ENCODE peak calls at places on chromosomes 3 and 15, in five cellular contexts. R is tibial nerve, J is A549, Y is IMR-90, W is breast epithelium. X is an unnamed sample.

GRCh38 chr15:89900849-89901248 is 7.1 kb upstream of the AP3S2 start:
- DNase-seq in R (no peak), J (no peak), Y (no peak), W (no peak), X (no peak)

GRCh38 chr3:64133991-64134390 is 91.3 kb downstream of the PRICKLE2 start:
- DNase-seq in R (no peak), J (no peak), Y (no peak), W (no peak), X (no peak)

GRCh38 chr3:136266468-136266867 is 16.3 kb downstream of the PCCB start:
- DNase-seq in R (no peak), J (peak), Y (peak), W (no peak), X (no peak)

GRCh38 chr3:16366-16765 is 180.2 kb upstream of the CHL1 start:
- DNase-seq in R (no peak), J (no peak), Y (no peak), W (no peak), X (no peak)

GRCh38 chr3:15287565-15288330 is 44.6 kb downstream of the SH3BP5 start:
- DNase-seq in R (peak), J (no peak), Y (peak), W (peak), X (no peak)

GRCh38 chr3:105397974-105398373 is 31.3 kb downstream of the ALCAM start:
- DNase-seq in R (no peak), J (no peak), Y (no peak), W (no peak), X (no peak)

GRCh38 chr3:96813134-96813819 is 1.1 kb upstream of the EPHA6 start:
- DNase-seq in R (peak), J (peak), Y (peak), W (peak), X (peak)

GRCh38 chr3:62665627-62666433 is 209.4 kb downstream of the CADPS start:
- DNase-seq in R (peak), J (peak), Y (peak), W (peak), X (peak)

GRCh38 chr15:48297668-48298067 is 33.6 kb upstream of the DUT start:
- DNase-seq in R (no peak), J (no peak), Y (no peak), W (no peak), X (no peak)

GRCh38 chr3:13140596-13140995 is 67.4 kb upstream of the IQSEC1 start:
- DNase-seq in R (no peak), J (no peak), Y (no peak), W (no peak), X (no peak)

GRCh38 chr3:172512363-172512762 is 10.9 kb downstream of the TNFSF10 start:
- DNase-seq in R (no peak), J (no peak), Y (no peak), W (no peak), X (peak)

GRCh38 chr3:95289295-95289694 is 1226.4 kb downstream of the NSUN3 start:
- DNase-seq in R (no peak), J (no peak), Y (peak), W (no peak), X (no peak)

GRCh38 chr3:179373938-179374337 is 26.4 kb downstream of the MFN1 start:
- DNase-seq in R (no peak), J (no peak), Y (no peak), W (no peak), X (no peak)

GRCh38 chr3:30342319-30343060 is 263.9 kb upstream of the TGFBR2 start:
- DNase-seq in R (no peak), J (peak), Y (peak), W (peak), X (peak)

GRCh38 chr15:71493526-71493925 is 316.8 kb upstream of the NR2E3 start:
- DNase-seq in R (no peak), J (no peak), Y (no peak), W (no peak), X (no peak)

GRCh38 chr3:908839-909238 is 184.0 kb upstream of the CNTN6 start:
- DNase-seq in R (no peak), J (no peak), Y (no peak), W (no peak), X (no peak)

GRCh38 chr3:192841428-192841827 is 76.2 kb downstream of the MB21D2 start:
- DNase-seq in R (no peak), J (no peak), Y (no peak), W (no peak), X (no peak)

GRCh38 chr3:52070724-52071621 is 14.6 kb upstream of the DUSP7 start:
- DNase-seq in R (no peak), J (no peak), Y (no peak), W (no peak), X (no peak)

GRCh38 chr3:151290673-151291072 is 12.3 kb upstream of the P2RY14 start:
- DNase-seq in R (no peak), J (no peak), Y (peak), W (no peak), X (no peak)

GRCh38 chr3:106025151-106025722 is 156.4 kb upstream of the CBLB start:
- DNase-seq in R (peak), J (no peak), Y (peak), W (no peak), X (peak)

GRCh38 chr3:196320110-196320509 is 2.1 kb upstream of the DYNLT2B start:
- DNase-seq in R (no peak), J (no peak), Y (no peak), W (no peak), X (no peak)

GRCh38 chr3:184345678-184346144 is 8.3 kb downstream of the FAM131A start:
- DNase-seq in R (no peak), J (peak), Y (peak), W (peak), X (peak)

GRCh38 chr15:75776075-75776443 is 63.4 kb upstream of the CSPG4 start:
- DNase-seq in R (no peak), J (no peak), Y (peak), W (no peak), X (no peak)

GRCh38 chr3:187744169-187745151 is 808 bp downstream of the BCL6 start:
- DNase-seq in R (no peak), J (peak), Y (peak), W (peak), X (peak)

GRCh38 chr3:61360297-61360696 is 109.0 kb upstream of the FHIT start:
- DNase-seq in R (no peak), J (no peak), Y (no peak), W (no peak), X (no peak)

GRCh38 chr15:60095711-60096110 is 91.6 kb downstream of the FOXB1 start:
- DNase-seq in R (no peak), J (no peak), Y (peak), W (no peak), X (no peak)

DNA sequence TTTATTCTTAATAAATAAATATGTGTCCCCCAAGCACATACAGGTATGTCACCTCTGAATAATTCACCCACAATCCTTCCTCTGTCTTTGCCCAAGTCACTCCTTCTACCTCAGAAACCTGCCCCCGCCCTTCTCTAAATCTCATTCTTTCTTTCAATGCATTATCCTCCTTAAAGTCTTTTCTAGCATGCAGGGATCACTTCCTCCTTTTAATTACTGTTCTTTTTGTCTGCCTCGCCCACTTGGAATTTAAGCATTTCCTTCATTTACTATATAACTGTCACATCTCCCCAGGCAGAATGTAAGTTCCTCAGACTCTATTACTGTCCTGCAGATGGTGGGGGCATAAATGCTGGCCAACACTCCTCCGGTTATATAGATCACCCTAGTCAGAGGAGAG is 7.8 kb downstream of the CCDC80 start:
- DNase-seq in R (no peak), J (no peak), Y (no peak), W (no peak), X (no peak)
- H3K4me3 ChIP-seq in R (no peak), J (no peak), Y (no peak), W (peak), X (no peak)

GRCh38 chr3:16484216-16484615 is 29.3 kb downstream of the RFTN1 start:
- DNase-seq in R (no peak), J (no peak), Y (peak), W (peak), X (no peak)

GRCh38 chr3:16480861-16481569 is 32.5 kb downstream of the RFTN1 start:
- DNase-seq in R (no peak), J (no peak), Y (peak), W (no peak), X (no peak)

GRCh38 chr3:16482770-16483531 is 30.5 kb downstream of the RFTN1 start:
- DNase-seq in R (no peak), J (no peak), Y (peak), W (no peak), X (no peak)

GRCh38 chr3:16481570-16481897 is 32.0 kb downstream of the RFTN1 start:
- DNase-seq in R (no peak), J (no peak), Y (no peak), W (no peak), X (no peak)

DNA sequence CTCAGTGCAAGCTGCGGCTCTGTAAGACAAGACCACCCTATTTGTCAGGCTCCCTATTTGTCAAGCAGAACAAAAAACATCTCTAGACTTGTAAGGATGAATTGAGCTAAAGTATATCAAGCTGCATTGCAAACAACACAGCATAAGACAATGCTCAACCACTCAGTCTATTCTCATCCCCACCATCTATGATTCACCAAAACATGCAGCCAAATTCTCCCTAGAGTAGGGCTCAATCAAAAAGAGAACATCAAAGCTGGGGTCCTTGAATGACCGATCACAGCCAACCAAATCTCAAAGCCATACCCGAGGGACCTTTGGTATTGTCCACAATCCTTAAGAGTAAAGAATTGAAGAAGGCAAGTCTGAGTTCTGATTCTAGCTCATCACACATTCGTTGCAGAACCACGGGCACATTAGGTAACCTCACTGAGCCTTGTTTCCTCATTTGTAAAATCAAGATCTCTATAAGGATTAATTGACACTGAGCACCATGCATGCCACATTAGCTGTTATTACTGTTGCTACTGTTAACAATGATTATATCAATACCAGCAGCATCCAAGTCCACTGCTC is 31.2 kb downstream of the RFTN1 start:
- DNase-seq in R (no peak), J (no peak), Y (no peak), W (no peak), X (no peak)
- TF ChIP-seq CTCF in R (no peak), J (no peak), Y (no peak), W (no peak), X (no peak)

GRCh38 chr15:70078578-70079417 is 18.9 kb downstream of the TLE3 start:
- DNase-seq in R (no peak), J (no peak), Y (no peak), W (no peak), X (no peak)
- TF ChIP-seq POLR2A in R (no peak), J (no peak), Y (no peak), W (no peak), X (no peak)

GRCh38 chr15:40932146-40932545 is 3.0 kb downstream of the DLL4 start:
- DNase-seq in R (no peak), J (no peak), Y (no peak), W (no peak), X (no peak)
- H3K4me3 ChIP-seq in R (no peak), J (no peak), Y (no peak), W (no peak), X (no peak)

GRCh38 chr3:10770981-10771380 is 45.0 kb upstream of the SLC6A11 start:
- DNase-seq in R (no peak), J (no peak), Y (no peak), W (no peak), X (no peak)

GRCh38 chr3:10774129-10774670 is 41.8 kb upstream of the SLC6A11 start:
- DNase-seq in R (no peak), J (no peak), Y (no peak), W (no peak), X (peak)

GRCh38 chr3:10771486-10772225 is 44.4 kb upstream of the SLC6A11 start:
- DNase-seq in R (no peak), J (no peak), Y (no peak), W (no peak), X (peak)

GRCh38 chr3:10770547-10770946 is 45.5 kb upstream of the SLC6A11 start:
- DNase-seq in R (no peak), J (no peak), Y (no peak), W (no peak), X (no peak)

DNA sequence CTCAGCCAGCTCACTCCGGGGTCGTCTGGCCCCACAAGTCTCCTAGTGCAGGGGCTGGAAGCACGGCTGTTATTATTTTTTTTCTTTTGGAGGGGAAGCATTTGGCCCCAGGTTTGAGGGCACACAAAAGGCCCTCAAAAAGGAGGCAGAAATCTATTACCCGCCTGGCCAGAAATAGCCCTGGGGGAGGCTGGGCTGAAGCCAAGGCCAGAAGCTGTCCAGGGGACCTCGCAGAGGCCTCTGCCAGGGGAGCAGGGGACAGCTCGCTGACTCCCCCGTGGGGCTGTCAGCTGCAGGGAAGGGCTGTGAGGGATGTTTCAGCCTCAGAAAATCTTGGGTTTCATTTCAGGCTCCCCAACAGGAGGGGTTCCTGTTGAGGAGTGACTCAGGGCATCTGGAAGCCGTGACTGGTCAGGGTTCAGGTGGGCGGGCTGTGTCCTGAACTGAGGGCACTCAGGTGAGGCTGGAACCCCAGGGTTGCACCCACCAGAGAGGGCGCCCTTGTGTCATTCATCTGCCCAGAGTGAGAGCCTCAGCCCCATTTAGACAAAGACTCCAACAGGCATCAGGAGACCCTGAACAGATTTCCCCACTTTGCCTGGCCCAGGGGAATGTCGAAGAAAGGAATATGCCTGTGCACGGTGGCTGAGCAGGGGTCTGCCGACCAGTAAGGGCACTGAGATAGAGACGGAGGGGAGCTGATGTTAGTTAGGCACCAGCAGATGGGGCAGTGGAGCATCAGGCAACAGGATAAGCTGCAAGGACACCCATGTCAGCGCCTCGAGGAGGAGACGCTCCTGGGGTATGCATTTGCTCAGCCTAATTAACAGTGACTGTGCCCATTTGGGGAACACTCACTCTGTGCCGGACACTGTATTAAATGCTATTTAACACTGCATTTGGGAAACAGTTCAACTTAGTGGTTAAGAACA is 43.5 kb upstream of the SLC6A11 start:
- DNase-seq in R (no peak), J (peak), Y (no peak), W (no peak), X (peak)
- TF ChIP-seq CTCF in R (no peak), J (peak), Y (peak), W (no peak), X (no peak)

GRCh38 chr3:147256739-147257138 is 149.6 kb downstream of the ZIC4 start:
- DNase-seq in R (no peak), J (no peak), Y (no peak), W (no peak), X (no peak)

GRCh38 chr3:147257972-147258371 is 148.4 kb downstream of the ZIC4 start:
- DNase-seq in R (no peak), J (no peak), Y (no peak), W (no peak), X (no peak)
- TF ChIP-seq POLR2A in R (no peak), J (no peak), Y (no peak), W (no peak), X (no peak)

GRCh38 chr3:45974686-45975085 is 20.9 kb downstream of the FYCO1 start:
- DNase-seq in R (no peak), J (no peak), Y (no peak), W (no peak), X (no peak)
- H3K4me3 ChIP-seq in R (no peak), J (no peak), Y (no peak), W (no peak), X (no peak)

GRCh38 chr3:53844262-53845102 is 1.7 kb downstream of the CHDH start:
- DNase-seq in R (no peak), J (no peak), Y (no peak), W (no peak), X (no peak)

GRCh38 chr3:53843195-53844177 is 2.7 kb downstream of the CHDH start:
- DNase-seq in R (no peak), J (no peak), Y (no peak), W (no peak), X (no peak)

GRCh38 chr3:53842436-53843194 is 3.6 kb downstream of the CHDH start:
- DNase-seq in R (peak), J (peak), Y (peak), W (peak), X (peak)

GRCh38 chr3:53837331-53837730 is 8.9 kb downstream of the CHDH start:
- DNase-seq in R (no peak), J (no peak), Y (no peak), W (no peak), X (peak)

DNA sequence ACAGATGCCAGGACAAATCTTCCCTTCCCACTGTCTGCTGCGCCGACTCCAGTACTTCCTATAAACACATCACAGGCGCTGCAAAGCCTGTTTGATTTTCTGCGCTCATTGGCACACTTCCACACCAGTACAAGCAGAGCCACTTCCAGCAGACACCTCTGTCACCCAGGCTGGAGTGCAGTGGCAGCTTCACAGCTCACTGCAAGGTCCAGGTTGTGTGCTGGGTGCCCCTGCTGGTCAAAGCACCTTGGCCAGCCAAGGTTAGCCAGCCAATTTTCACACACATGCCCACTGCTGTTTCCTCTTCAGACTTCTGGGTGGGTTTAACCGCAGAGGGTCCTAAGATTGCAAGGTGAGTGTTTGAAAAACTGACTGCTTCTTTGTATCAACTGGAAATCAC is 4.9 kb downstream of the CHDH start:
- DNase-seq in R (no peak), J (no peak), Y (no peak), W (peak), X (no peak)
- TF ChIP-seq CTCF in R (no peak), J (no peak), Y (no peak), W (peak), X (no peak)